ENCODE peak calls at places on chromosomes 4 and X, in eight cellular contexts. D is right atrium auricular region, R is upper lobe of right lung, L is ovary, Z is foreskin keratinocyte, W is GM23338, G is neural progenitor cell, E is colonic mucosa. Y is an unnamed sample.

GRCh38 chr4:155703486-155704227 is 37.0 kb downstream of the GUCY1A1 start:
- DNase-seq in Z (no peak), R (no peak), E (no peak), D (no peak), W (no peak), G (no peak), L (no peak), Y (peak)

GRCh38 chr4:3862640-3863420 is 96.6 kb downstream of the ADRA2C start:
- DNase-seq in E (no peak), L (no peak), D (no peak), W (peak), R (no peak), Z (no peak), G (peak), Y (no peak)

GRCh38 chr4:139472761-139473335 is 18.9 kb downstream of the RAB33B start:
- DNase-seq in G (no peak), L (no peak), R (no peak), W (no peak), E (no peak), Z (no peak), D (no peak), Y (no peak)

GRCh38 chrX:265502-265901 is 15.7 kb upstream of the PLCXD1 start:
- DNase-seq in L (no peak), R (peak), G (no peak), W (no peak), D (no peak), E (peak), Z (no peak), Y (no peak)

GRCh38 chr4:38523524-38524448 is 140.2 kb upstream of the KLF3 start:
- DNase-seq in W (no peak), R (no peak), L (no peak), E (no peak), G (no peak), D (no peak), Z (peak), Y (no peak)

GRCh38 chr4:73070072-73070385 is 513 bp upstream of the COX18 start:
- DNase-seq in G (no peak), E (no peak), L (no peak), W (peak), R (no peak), D (no peak), Z (no peak), Y (no peak)

GRCh38 chr4:158771776-158772175 is 3.0 kb downstream of the FNIP2 start:
- DNase-seq in E (no peak), R (no peak), G (no peak), L (no peak), D (no peak), W (no peak), Z (no peak), Y (no peak)

GRCh38 chrX:97638621-97639020 is 754.9 kb downstream of the RPA4 start:
- DNase-seq in Z (no peak), E (no peak), G (peak), L (no peak), D (no peak), W (no peak), R (no peak), Y (no peak)

GRCh38 chr4:8819421-8820177 is 52.0 kb downstream of the HMX1 start:
- DNase-seq in D (peak), Z (no peak), G (peak), R (peak), E (no peak), W (peak), L (no peak), Y (no peak)

GRCh38 chr4:115274545-115274944 is 161.1 kb upstream of the NDST4 start:
- DNase-seq in L (no peak), E (no peak), R (no peak), Z (no peak), W (no peak), G (no peak), D (no peak), Y (no peak)

GRCh38 chrX:136202889-136203288 is 48.3 kb downstream of the MAP7D3 start:
- DNase-seq in E (no peak), W (no peak), D (no peak), L (no peak), G (no peak), R (no peak), Z (no peak), Y (no peak)

GRCh38 chr4:5079581-5079980 is 28.3 kb downstream of the STK32B start:
- DNase-seq in L (no peak), G (no peak), W (no peak), R (no peak), Z (no peak), E (no peak), D (no peak), Y (no peak)

GRCh38 chr4:5399790-5400421 is 308.5 kb downstream of the EVC2 start:
- DNase-seq in W (peak), E (no peak), R (no peak), Z (no peak), D (no peak), G (peak), L (no peak), Y (peak)

GRCh38 chr4:75930152-75930551 is 10.7 kb downstream of the NAAA start:
- DNase-seq in Z (no peak), D (no peak), L (no peak), R (no peak), G (no peak), E (no peak), W (no peak), Y (no peak)
- H3K27ac ChIP-seq in Z (no peak), D (no peak), L (no peak), R (no peak), G (no peak), E (no peak), W (no peak), Y (no peak)

DNA sequence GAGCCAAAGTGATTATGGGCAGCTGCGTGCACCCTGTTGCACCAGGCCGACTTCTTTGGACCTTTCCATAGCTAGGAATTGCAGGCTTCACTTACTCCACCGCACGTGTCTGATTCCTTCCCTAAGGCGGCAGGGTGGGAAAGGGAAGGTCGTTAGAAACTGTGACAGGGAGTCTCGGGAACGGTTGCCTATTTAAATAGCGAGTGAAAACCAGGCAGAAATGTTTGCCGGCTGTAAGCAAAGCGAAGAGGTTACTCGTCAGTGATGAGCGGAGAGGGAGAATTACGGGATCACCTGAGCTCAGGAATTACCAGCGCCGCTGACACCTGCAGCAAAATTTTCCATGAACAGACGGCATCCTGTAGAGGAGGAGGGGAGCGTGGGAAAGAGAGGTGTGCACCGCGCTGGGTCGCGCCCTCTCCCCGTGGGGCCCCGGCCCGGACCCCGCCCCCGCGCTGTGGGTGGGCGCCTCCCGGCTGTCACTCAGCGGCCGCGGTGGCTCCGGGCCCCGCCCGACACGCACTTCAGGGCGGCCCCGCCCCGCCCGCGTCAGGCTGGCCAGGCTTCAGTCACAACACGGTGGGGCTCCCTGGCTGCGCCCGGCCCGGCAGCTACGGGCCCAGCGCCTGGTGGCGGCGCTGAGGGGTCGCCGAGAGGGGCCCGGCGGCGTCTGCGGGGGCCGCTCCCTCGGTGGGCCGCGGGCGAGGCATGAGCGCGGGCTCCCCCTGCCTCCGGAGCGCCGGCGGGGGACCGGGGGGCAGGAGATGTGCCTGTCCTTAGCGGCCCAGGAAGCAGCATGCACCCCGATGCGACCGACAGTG is at the start of gene SNX25:
- DNase-seq in R (peak), G (peak), W (peak), D (peak), L (peak), E (peak), Z (peak), Y (peak)
- TF ChIP-seq CTCF in R (peak), G (peak), W (no peak), D (peak), L (peak), E (no peak), Z (peak), Y (peak)

GRCh38 chrX:1535241-1536041 is 1.5 kb downstream of the P2RY8 start:
- DNase-seq in L (peak), D (no peak), Z (no peak), G (no peak), W (no peak), E (peak), R (peak), Y (no peak)

GRCh38 chrX:1534321-1535168 is 2.4 kb downstream of the P2RY8 start:
- DNase-seq in E (no peak), D (no peak), Z (no peak), G (peak), W (peak), R (peak), L (no peak), Y (no peak)

GRCh38 chrX:1533083-1533482 is 3.9 kb downstream of the P2RY8 start:
- DNase-seq in Z (no peak), L (no peak), R (no peak), D (no peak), G (no peak), E (no peak), W (no peak), Y (no peak)

GRCh38 chrX:1536712-1537030 is 314 bp downstream of the P2RY8 start:
- DNase-seq in D (no peak), G (no peak), L (no peak), E (no peak), W (no peak), Z (no peak), R (peak), Y (no peak)

GRCh38 chrX:1537031-1537715 is at the start of gene P2RY8:
- DNase-seq in D (peak), L (peak), G (no peak), W (no peak), R (peak), Z (no peak), E (peak), Y (no peak)
- H3K27ac ChIP-seq in D (peak), L (peak), G (no peak), W (no peak), R (peak), Z (no peak), E (peak), Y (no peak)

GRCh38 chrX:130805906-130806305 is 97.1 kb downstream of the ENOX2 start:
- DNase-seq in W (no peak), L (no peak), E (no peak), D (no peak), Z (peak), G (no peak), R (no peak), Y (peak)

GRCh38 chrX:130803537-130803936 is 99.5 kb downstream of the ENOX2 start:
- DNase-seq in L (no peak), G (no peak), E (no peak), Z (no peak), D (no peak), W (no peak), R (no peak), Y (no peak)

GRCh38 chrX:130799393-130799792 is 103.6 kb downstream of the ENOX2 start:
- DNase-seq in L (no peak), Z (peak), G (no peak), D (no peak), R (no peak), E (no peak), W (no peak), Y (no peak)

GRCh38 chrX:130801901-130802300 is 101.1 kb downstream of the ENOX2 start:
- DNase-seq in Z (no peak), W (peak), E (no peak), R (no peak), L (no peak), G (no peak), D (no peak), Y (no peak)
- TF ChIP-seq CTCF in Z (no peak), W (peak), E (no peak), R (no peak), L (no peak), G (peak), D (no peak), Y (no peak)

DNA sequence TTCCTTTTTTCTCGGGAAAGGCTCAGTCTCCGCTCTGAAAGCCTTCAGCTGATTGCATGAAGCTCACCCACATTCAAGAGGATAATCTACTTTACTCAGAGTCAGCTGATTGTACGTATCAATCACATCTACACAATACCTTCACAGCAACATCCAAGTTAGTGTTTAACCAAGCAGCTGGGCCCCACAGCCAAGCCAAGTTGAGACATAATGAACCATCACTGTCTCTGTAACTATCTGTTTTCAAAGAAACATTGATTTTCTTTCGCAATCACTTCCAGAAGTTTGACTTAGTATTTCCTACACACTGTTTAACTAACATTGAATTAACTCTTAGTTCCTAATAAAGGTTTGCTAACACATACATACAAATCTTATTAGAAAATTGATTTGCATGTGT is 40.3 kb downstream of the RWDD4 start:
- DNase-seq in G (peak), E (no peak), R (no peak), Z (no peak), W (no peak), L (no peak), D (no peak), Y (no peak)
- H3K27ac ChIP-seq in G (no peak), E (no peak), R (no peak), Z (no peak), W (no peak), L (peak), D (no peak), Y (no peak)

GRCh38 chr4:141656031-141656430 is 19.6 kb downstream of the IL15 start:
- DNase-seq in L (no peak), Z (no peak), G (no peak), D (no peak), E (no peak), W (no peak), R (no peak), Y (no peak)

GRCh38 chr4:141659539-141659938 is 23.2 kb downstream of the IL15 start:
- DNase-seq in L (no peak), Z (no peak), D (no peak), G (no peak), W (no peak), E (no peak), R (no peak), Y (no peak)

GRCh38 chr4:141660880-141661279 is 24.5 kb downstream of the IL15 start:
- DNase-seq in L (no peak), W (no peak), R (no peak), E (no peak), G (no peak), D (no peak), Z (no peak), Y (no peak)

GRCh38 chr4:141657550-141657949 is 21.2 kb downstream of the IL15 start:
- DNase-seq in D (no peak), Z (no peak), R (no peak), G (no peak), E (no peak), W (no peak), L (no peak), Y (no peak)

DNA sequence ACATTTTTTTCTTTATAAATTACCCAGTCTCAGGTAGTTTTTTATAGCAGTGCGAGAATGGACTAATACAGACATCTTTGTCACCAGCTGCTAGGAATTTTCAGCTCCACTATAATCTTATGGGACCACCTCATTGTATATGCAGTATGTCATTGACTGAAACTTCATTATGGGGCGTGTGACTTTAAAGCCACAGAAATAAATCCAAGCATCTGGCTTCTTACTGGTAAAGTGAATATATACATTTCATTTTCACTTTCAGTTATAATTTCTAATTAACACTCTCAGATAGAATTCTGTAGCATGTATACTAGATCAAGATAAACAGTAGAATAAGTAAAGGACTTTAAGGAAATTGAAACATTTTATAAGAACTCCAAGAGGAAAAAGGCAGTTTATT is 21.9 kb downstream of the IL15 start:
- DNase-seq in R (no peak), Z (no peak), E (no peak), L (no peak), W (no peak), G (no peak), D (no peak), Y (no peak)
- TF ChIP-seq CTCF in R (no peak), Z (no peak), E (no peak), L (no peak), W (no peak), G (no peak), D (no peak), Y (no peak)

GRCh38 chrX:100980608-100981497 is 11.3 kb downstream of the ARL13A start:
- DNase-seq in E (no peak), Z (no peak), L (no peak), D (no peak), R (peak), G (no peak), W (no peak), Y (peak)
- H3K27ac ChIP-seq in E (no peak), Z (no peak), L (no peak), D (no peak), R (no peak), G (no peak), W (no peak), Y (peak)